ENCODE peak calls at places on chromosome 22, in nine cellular contexts. G is CD4-positive, CD25-positive, alpha-beta regulatory T cell; H is tibial nerve; B is iPS DF 6.9; C is CD8-positive, alpha-beta T cell; N is neuronal stem cell; X is prostate gland; O is mesendoderm; U is cardiac muscle cell. K is an unnamed sample. For H3K27me3 and H3K4me1, the result is how much of the 10 kb centered on the place peaks cover.

GRCh38 chr22:19499236-19499879 is 19.6 kb downstream of the CDC45 start:
- DNase-seq in H (no peak), X (no peak), C (no peak), G (no peak), O (no peak), U (no peak), N (no peak), B (no peak), K (no peak)

GRCh38 chr22:16975155-16975885 is 32.7 kb downstream of the GAB4 start:
- DNase-seq in C (no peak), G (no peak), U (no peak), B (no peak), X (no peak), H (no peak), N (no peak), O (no peak), K (no peak)

GRCh38 chr22:42425337-42425988 is 6.7 kb downstream of the NFAM1 start:
- DNase-seq in N (no peak), O (no peak), H (no peak), G (no peak), C (no peak), B (no peak), X (peak), U (no peak), K (no peak)

GRCh38 chr22:23685205-23685784 is 5.5 kb upstream of the RGL4 start:
- DNase-seq in B (no peak), H (no peak), U (no peak), C (no peak), N (no peak), O (no peak), G (no peak), X (no peak), K (no peak)

GRCh38 chr22:25176175-25176574 is 23.5 kb upstream of the CRYBB3 start:
- DNase-seq in U (no peak), X (peak), H (no peak), O (no peak), B (no peak), G (no peak), N (no peak), C (no peak), K (no peak)

GRCh38 chr22:19632671-19633148 is 81.6 kb upstream of the SEPTIN5 start:
- DNase-seq in O (peak), N (no peak), U (no peak), C (no peak), X (no peak), H (no peak), G (no peak), B (no peak), K (no peak)

GRCh38 chr22:50523806-50524663 is 1.4 kb downstream of the SCO2 start:
- DNase-seq in X (no peak), G (no peak), O (no peak), U (no peak), N (no peak), C (no peak), B (no peak), H (no peak), K (no peak)

GRCh38 chr22:42883121-42883520 is 26.0 kb upstream of the ARFGAP3 start:
- DNase-seq in C (no peak), G (no peak), O (no peak), N (no peak), B (no peak), U (no peak), X (no peak), H (no peak), K (no peak)

GRCh38 chr22:38697055-38697980 is 3.4 kb downstream of the JOSD1 start:
- DNase-seq in X (peak), U (peak), B (no peak), G (no peak), N (no peak), C (no peak), H (no peak), O (peak), K (no peak)

GRCh38 chr22:27970596-27971220 is 51.7 kb upstream of the PITPNB start:
- DNase-seq in H (no peak), B (no peak), X (no peak), C (no peak), U (no peak), N (no peak), O (no peak), G (no peak), K (no peak)

GRCh38 chr22:41240377-41241132 is at the start of gene CHADL:
- DNase-seq in U (no peak), O (no peak), X (peak), G (no peak), H (peak), B (no peak), N (no peak), C (no peak), K (no peak)

DNA sequence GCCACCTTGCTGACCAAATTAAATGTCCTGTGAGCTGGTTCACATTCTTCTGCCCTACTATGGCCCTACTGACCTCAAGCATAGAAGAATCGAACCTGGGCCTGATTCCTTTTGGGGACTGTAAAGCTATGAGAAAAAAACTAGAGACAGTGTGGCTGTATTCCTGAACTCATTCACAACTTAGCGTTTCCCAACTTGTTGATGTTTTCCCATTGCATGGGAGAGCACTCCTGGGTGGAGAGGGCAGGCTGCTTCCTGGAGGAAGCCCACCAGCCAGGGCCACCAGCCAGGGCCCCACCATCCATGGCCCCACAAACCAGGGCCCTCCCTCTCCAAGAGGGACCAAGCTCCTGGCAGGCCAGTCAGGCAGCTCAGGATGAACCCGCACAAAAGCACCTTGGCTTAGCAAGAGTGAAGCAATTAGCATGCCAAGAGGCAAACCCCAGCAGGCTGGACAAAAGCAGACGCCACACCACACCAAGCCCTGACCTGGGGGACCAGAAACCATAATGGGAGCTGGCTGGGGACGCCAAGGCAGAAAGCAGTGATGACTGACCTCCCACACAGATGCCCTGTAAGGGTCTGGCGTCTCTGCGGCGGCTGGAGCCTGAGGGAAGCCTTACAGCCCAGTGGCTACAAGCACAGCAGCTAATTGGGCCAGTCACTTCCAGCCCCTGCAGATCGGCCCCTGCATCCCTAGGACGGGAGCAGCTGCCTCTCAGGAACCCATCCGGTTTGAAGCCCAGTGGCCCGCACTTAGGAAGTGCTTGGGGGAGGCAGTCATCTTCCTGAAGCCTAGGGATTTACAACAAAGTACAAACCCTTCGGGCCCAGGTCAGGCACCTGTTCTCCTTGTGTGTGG is 2.1 kb downstream of the CERK start:
- DNase-seq in O (peak), X (no peak), C (no peak), U (no peak), N (no peak), H (no peak), G (no peak), B (no peak), K (no peak)
- H3K4me3 ChIP-seq in O (no peak), X (no peak), C (peak), U (peak), N (peak), H (no peak), G (peak), B (no peak), K (peak)

GRCh38 chr22:44683881-44684280 is 18.1 kb upstream of the PRR5 start:
- DNase-seq in B (no peak), C (no peak), U (no peak), H (no peak), G (no peak), O (no peak), X (no peak), N (no peak), K (no peak)
- H3K27me3 ChIP-seq in B (under half), C (under half), U (under half), H (under half), G (under half), O (under half), X (under half), N (under half), K (under half)

GRCh38 chr22:36249160-36249559 is 3.8 kb upstream of the APOL1 start:
- DNase-seq in B (no peak), G (no peak), U (no peak), H (no peak), X (no peak), O (peak), N (no peak), C (no peak), K (no peak)

GRCh38 chr22:36256474-36256873 is 3.5 kb downstream of the APOL1 start:
- DNase-seq in G (no peak), B (no peak), O (no peak), X (no peak), U (no peak), C (no peak), H (no peak), N (no peak), K (no peak)

GRCh38 chr22:36253523-36254490 is 874 bp downstream of the APOL1 start:
- DNase-seq in B (no peak), G (no peak), N (no peak), U (no peak), H (no peak), C (no peak), X (peak), O (no peak), K (no peak)

GRCh38 chr22:36257308-36257707 is 4.4 kb downstream of the APOL1 start:
- DNase-seq in O (no peak), B (no peak), X (no peak), G (no peak), U (no peak), H (no peak), N (no peak), C (no peak), K (no peak)

GRCh38 chr22:36252754-36253522 is at the start of gene APOL1:
- DNase-seq in H (no peak), N (no peak), B (no peak), U (no peak), G (peak), X (peak), C (no peak), O (no peak), K (peak)
- H3K4me1 ChIP-seq in H (under half), N (under half), B (under half), U (under half), G (under half), X (under half), C (under half), O (under half), K (under half)

GRCh38 chr22:40043086-40043485 is 48.3 kb downstream of the FAM83F start:
- DNase-seq in O (no peak), H (no peak), B (no peak), U (no peak), G (no peak), N (no peak), C (no peak), X (peak), K (no peak)
- H3K4me3 ChIP-seq in O (no peak), H (no peak), B (no peak), U (no peak), G (no peak), N (no peak), C (no peak), X (no peak), K (no peak)

GRCh38 chr22:43888740-43889139 is 3.1 kb downstream of the PNPLA5 start:
- DNase-seq in H (no peak), N (no peak), C (no peak), U (no peak), G (no peak), B (no peak), O (no peak), X (no peak), K (no peak)
- H3K27me3 ChIP-seq in H (half or more), N (under half), C (under half), U (under half), G (under half), B (under half), O (under half), X (under half), K (under half)

DNA sequence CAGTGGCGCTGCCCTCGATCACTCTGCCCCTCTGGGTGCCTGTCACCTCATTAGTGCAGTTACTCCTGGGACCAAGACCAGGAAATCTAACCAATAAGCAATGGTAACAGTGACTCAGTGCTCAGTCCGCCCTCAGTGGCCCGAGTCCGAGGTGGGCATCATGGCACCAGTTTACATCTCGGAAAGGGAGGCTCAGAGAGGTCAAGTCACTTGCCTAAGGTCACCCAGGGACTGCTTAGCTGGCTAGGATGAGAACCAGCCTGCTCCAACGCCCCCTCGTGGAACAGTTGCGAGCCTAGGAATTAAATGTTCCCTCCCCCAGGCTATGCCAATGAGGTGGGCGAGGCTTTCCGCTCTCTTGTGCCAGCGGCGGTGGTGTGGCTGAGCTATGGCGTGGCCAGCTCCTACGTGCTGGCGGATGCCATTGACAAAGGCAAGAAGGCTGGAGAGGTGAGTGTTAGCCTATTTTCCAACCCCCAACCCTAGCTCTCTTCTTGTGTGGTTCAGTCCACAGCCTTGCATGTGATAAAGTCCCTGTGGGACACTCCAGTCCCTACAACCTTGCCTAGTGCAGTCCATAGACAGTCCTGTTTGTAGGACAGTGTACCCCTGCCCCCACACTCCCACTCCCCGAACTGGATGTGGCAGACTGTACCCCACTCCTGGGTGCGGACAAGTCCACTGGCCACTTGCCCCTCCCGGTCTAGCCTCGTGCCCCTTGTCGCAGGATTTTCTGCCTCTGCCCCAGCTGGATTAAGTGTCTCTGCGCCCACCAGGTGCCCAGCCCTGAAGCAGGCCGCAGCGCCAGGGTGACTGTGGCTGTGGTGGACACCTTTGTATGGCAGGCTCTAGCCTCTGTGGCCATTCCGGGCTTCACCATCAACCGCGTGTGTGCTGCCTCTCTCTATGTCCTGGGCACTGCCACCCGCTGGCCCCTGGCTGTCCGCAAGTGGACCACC is 1.1 kb downstream of the MTFP1 start:
- DNase-seq in H (peak), B (peak), N (peak), X (peak), U (peak), C (peak), O (peak), G (peak), K (peak)
- H3K4me1 ChIP-seq in H (under half), B (under half), N (under half), X (under half), U (under half), C (under half), O (under half), G (under half), K (under half)

DNA sequence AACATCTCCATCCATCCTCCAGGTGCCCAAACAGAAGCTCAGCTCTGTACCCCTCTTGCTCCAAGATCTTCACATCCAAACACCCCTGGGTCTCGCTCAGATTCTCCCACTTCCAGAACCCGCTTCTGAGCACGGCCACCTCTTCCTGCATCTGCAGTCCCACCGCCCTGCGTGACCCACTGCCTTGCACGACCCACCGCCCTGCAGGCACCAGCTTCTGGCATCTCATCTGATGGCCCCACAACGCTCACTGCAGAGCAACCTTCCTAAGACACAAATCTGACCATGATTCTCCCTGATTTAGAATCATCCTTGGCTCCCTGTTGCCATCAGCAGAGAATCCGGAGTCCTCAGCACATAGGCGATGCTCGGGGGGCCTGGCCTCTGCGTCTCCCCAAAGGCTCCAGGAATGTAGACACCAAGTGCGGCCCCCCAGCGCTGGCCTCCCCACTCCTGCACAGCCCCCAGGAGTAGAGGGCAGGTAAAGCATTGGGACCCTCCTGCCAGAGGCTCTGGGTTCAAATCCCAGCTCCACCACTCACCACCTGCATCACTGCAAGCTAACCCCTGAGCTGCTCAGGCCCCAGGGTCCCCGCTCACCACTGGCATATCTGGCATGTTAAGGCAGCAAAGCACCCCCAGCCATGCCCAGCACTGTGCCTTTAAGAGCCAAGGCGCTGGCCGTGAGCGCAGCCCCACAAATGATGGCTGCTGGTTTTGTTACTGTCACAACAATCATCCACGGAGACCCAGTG is 459.3 kb downstream of the BRD1 start:
- DNase-seq in O (no peak), N (no peak), G (no peak), X (no peak), H (no peak), U (no peak), B (no peak), C (no peak), K (no peak)
- H3K4me3 ChIP-seq in O (no peak), N (no peak), G (no peak), X (no peak), H (no peak), U (no peak), B (no peak), C (no peak), K (no peak)

DNA sequence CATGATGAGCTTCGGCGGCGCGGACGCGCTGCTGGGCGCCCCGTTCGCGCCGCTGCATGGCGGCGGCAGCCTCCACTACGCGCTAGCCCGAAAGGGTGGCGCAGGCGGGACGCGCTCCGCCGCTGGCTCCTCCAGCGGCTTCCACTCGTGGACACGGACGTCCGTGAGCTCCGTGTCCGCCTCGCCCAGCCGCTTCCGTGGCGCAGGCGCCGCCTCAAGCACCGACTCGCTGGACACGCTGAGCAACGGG is 169 bp downstream of the NEFH start:
- DNase-seq in U (no peak), B (no peak), N (no peak), X (no peak), H (no peak), O (no peak), C (no peak), G (no peak), K (no peak)
- H3K27me3 ChIP-seq in U (half or more), B (under half), N (under half), X (under half), H (half or more), O (under half), C (under half), G (under half), K (under half)

DNA sequence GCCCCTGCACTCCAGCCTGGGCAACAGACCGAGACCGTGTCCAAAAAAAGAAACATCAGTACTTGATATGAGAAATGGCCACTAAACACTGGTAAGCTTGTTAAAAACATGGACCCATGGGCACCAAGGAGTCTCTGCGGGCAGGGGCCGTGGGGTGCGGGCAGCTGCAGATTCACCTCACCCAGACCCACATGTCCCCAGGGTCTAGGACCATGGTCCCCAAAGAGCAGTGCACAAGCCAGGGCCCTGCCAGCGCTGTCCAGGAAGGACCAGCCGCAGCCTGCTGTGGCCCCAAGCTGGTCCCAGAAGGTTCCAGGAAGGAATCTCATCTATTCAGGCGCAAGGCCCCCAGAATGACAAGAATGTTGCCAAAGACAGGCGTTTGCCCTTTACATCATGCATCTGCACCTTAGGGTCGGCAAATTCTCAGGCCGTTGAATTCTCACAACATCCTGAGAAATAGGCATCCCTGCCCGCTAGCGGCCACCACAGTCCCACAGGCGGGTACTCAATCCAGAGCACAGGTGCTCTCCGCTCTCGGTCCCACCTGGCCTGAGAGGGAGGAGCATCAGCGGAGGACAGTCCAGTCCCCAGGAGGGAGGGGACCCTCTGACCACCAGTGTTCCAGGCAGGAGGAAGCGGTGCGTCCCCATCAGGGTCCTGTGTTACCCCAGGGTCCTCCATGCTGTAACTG is 9.5 kb downstream of the YPEL1 start:
- DNase-seq in H (no peak), X (no peak), C (no peak), U (no peak), G (no peak), O (peak), N (no peak), B (no peak), K (no peak)
- H3K4me1 ChIP-seq in H (under half), X (under half), C (under half), U (under half), G (under half), O (under half), N (under half), B (under half), K (under half)

K was measured in CD8-positive, alpha-beta memory T cell.